ENCODE peak calls at places on chromosome 19, in five cellular contexts. V is K562, O is HepG2, L is SK-N-SH, A is GM12878. J is an unnamed sample.

GRCh38 chr19:51799311-51799997 is 4.5 kb downstream of the FPR3 start:
- DNase-seq in V (peak), O (peak), L (peak), A (no peak), J (no peak)

GRCh38 chr19:19538767-19539166 is 702 bp downstream of the CILP2 start:
- DNase-seq in V (no peak), O (no peak), L (no peak), A (no peak), J (no peak)

GRCh38 chr19:34217952-34218817 is 36.2 kb upstream of the GARRE1 start:
- DNase-seq in V (peak), O (no peak), L (peak), A (peak), J (peak)

GRCh38 chr19:33524024-33524664 is 2.6 kb upstream of the PEPD start:
- DNase-seq in V (no peak), O (no peak), L (no peak), A (no peak), J (no peak)

GRCh38 chr19:55484571-55485438 is at the start of gene NAT14:
- DNase-seq in V (peak), O (peak), L (peak), A (no peak), J (peak)

GRCh38 chr19:52603558-52604207 is 33.6 kb downstream of the ZNF701 start:
- DNase-seq in V (no peak), O (no peak), L (no peak), A (no peak), J (no peak)

GRCh38 chr19:43644181-43644580 is 4.5 kb upstream of the CADM4 start:
- DNase-seq in V (no peak), O (no peak), L (no peak), A (no peak), J (no peak)

GRCh38 chr19:35713904-35714440 is 3.8 kb upstream of the KMT2B start:
- DNase-seq in V (no peak), O (no peak), L (no peak), A (no peak), J (no peak)

GRCh38 chr19:33208904-33209843 is 15.0 kb downstream of the LRP3 start:
- DNase-seq in V (no peak), O (no peak), L (peak), A (no peak), J (no peak)

GRCh38 chr19:41223431-41224234 is 4.6 kb downstream of the AXL start:
- DNase-seq in V (no peak), O (peak), L (no peak), A (no peak), J (no peak)

GRCh38 chr19:52190679-52191293 is 934 bp downstream of the PPP2R1A start:
- DNase-seq in V (no peak), O (no peak), L (peak), A (no peak), J (peak)

GRCh38 chr19:53927745-53928144 is 18.7 kb downstream of the CACNG7 start:
- DNase-seq in V (peak), O (peak), L (no peak), A (no peak), J (peak)
- TF ChIP-seq FOXM1 in V (no peak), O (no peak), L (no peak), A (no peak), J (no peak)

GRCh38 chr19:17510220-17510993 is 1.0 kb upstream of the PGLS start:
- DNase-seq in V (no peak), O (no peak), L (no peak), A (no peak), J (no peak)
- TF ChIP-seq FOXM1 in V (no peak), O (no peak), L (no peak), A (no peak), J (no peak)

GRCh38 chr19:46903458-46903857 is 42.7 kb downstream of the ARHGAP35 start:
- DNase-seq in V (no peak), O (no peak), L (no peak), A (no peak), J (no peak)
- TF ChIP-seq FOXM1 in V (no peak), O (no peak), L (no peak), A (no peak), J (no peak)

DNA sequence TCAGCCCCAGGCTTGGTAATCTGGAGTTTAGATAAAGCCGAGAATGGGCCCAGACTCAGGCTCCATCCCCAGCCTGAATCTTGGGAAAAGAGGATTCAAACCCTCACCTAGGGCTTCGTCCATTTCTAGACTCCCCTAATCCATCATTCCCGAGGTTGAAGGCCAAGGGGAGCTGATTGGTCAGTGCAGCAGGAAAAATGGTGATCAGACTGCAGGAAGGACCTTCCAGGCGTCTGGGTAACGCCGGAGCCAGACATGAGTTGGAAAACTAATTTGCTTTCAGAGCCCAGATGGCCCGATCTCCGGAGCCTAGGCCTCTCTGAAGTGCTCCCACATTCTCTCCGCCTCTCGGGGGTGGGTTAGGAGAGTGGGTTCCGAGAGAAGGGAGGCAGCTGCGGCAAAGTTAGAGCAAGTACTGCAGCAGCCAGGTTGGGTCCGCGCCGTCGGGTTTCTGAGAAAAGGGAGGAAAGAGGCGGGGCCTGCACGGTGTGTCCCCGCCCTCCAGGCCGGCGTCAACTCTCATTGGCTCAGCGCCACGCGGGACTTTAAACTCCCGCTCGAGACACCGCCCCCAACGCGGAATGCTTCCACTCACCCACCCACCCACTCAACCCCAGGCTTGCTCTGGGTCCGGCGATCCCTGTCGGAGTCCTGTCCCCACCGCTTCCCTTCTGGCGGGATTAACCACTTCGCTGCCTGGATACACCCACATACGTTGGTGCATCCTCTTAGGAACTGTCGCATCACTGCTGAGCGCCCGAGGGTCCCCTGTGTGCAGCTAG is 788 bp upstream of the RTBDN start:
- DNase-seq in V (peak), O (no peak), L (peak), A (no peak), J (peak)
- TF ChIP-seq FOXM1 in V (no peak), O (no peak), L (no peak), A (no peak), J (no peak)

GRCh38 chr19:28841531-28841930 is 371.4 kb downstream of the UQCRFS1 start:
- DNase-seq in V (no peak), O (no peak), L (no peak), A (no peak), J (no peak)

GRCh38 chr19:28847468-28847867 is 365.5 kb downstream of the UQCRFS1 start:
- DNase-seq in V (no peak), O (no peak), L (no peak), A (no peak), J (no peak)

GRCh38 chr19:28840891-28841290 is 372.1 kb downstream of the UQCRFS1 start:
- DNase-seq in V (no peak), O (no peak), L (no peak), A (no peak), J (no peak)

GRCh38 chr19:28843771-28844492 is 369.0 kb downstream of the UQCRFS1 start:
- DNase-seq in V (no peak), O (no peak), L (no peak), A (no peak), J (no peak)

DNA sequence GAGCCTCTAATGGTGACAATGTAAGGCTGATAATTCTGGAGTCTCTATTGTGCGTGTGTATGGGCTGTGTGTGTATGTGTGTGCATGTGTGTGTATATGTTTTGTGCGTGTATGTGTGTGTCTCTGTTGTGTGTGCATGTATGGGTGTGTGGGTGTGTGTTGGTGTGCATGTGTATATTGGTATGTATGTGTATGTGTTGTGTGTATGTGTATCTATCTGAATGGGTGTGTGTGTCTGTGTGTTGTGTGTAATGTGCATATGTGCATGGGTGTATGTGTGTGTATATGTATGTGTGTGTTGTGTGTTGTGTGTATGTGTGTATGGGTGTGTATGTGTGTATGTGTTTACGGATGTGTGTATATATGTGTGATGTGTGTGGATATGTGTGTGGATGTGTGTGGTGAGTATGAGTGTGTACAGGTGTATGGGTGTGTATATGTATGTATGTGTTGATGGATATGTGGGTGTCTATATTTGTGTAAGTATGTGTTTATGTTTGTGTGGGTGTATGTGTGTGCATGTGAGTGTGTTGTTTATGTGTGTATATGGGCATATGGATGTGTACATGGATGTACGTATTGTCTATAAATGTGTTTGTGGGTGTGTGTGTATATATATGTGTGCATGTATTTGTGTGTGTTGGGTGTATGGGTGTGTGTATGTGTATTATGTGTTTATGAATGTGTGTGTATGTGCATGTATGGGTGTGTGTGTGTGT is 366.7 kb downstream of the UQCRFS1 start:
- DNase-seq in V (no peak), O (no peak), L (no peak), A (no peak), J (no peak)
- TF ChIP-seq FOXM1 in V (no peak), O (no peak), L (no peak), A (no peak), J (no peak)

DNA sequence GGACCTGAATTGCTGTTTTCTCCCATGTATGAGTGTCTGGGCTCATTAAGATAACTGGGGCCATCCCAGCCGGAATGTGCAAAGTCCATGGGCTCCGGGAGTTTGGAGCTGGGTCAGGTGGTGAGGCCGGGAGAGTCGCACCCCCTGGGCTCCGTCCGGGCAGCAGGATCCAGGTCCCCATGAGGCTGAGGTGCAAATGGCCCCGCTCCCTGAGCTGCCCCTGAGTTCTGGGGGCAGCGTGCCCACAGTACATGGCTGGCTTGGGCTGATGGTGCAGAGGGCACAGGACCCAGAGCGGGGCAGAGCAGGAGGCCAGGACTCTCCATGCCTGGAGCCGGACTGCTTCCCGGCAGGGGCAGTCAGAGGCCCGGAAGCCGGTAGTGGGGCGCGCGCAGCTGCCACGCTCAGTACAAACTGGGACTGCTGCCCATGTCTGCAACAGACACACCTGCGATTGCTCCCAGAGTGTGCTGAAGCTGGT is 136.0 kb downstream of the KDM4B start:
- DNase-seq in V (no peak), O (peak), L (no peak), A (no peak), J (no peak)
- TF ChIP-seq FOXM1 in V (no peak), O (no peak), L (no peak), A (no peak), J (no peak)

GRCh38 chr19:45971260-45971902 is 2.3 kb downstream of the NOVA2 start:
- DNase-seq in V (no peak), O (no peak), L (no peak), A (no peak), J (no peak)
- TF ChIP-seq FOXM1 in V (no peak), O (no peak), L (no peak), A (no peak), J (no peak)

GRCh38 chr19:1514986-1515721 is 2.3 kb upstream of the ADAMTSL5 start:
- DNase-seq in V (no peak), O (no peak), L (no peak), A (no peak), J (no peak)

GRCh38 chr19:1511989-1512338 is 855 bp downstream of the ADAMTSL5 start:
- DNase-seq in V (no peak), O (no peak), L (no peak), A (no peak), J (no peak)

GRCh38 chr19:1512671-1513491 is at the start of gene ADAMTSL5:
- DNase-seq in V (peak), O (peak), L (peak), A (no peak), J (peak)

GRCh38 chr19:1514295-1514661 is 1.5 kb upstream of the ADAMTSL5 start:
- DNase-seq in V (no peak), O (no peak), L (no peak), A (no peak), J (no peak)

DNA sequence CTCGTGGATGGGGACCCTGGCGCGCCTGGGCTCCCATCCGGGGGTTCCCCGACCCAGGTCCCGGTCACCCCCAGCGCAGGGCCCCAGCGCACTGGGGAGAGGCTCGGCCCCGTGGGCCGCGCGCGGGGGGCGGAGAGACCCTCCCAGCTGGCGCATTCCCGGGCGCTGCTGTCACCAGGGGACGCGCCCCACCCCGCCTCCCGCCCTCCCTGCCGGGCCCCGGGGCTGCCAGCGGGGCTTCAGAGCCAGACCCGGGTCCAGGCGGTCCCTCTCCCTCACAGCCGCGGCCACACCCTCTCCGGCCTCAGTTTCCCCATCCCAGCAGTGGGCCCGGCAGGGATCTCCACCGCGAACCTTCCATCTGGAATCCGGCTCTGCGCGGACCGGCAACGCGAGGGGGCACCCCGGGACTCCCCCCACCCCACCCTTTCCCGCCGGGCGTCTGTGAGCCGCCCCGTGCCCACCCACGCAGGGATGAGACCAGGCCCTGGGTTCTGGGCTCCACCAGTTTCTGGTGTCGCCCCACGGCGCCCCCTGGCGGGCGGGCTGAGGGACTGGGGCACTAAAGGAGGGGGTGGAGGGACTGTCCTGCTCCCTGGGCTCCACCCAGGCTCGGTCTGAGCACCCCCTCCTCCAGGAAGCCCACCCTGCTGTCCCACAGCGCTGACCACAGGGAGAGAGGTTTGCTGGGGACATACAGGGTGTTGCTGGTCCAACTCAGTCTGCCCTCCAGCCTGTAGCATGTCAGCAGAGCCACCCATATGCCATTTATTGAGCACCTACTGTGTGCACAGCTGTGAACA is 874 bp upstream of the ADAMTSL5 start:
- DNase-seq in V (peak), O (no peak), L (peak), A (no peak), J (peak)
- TF ChIP-seq FOXM1 in V (no peak), O (no peak), L (no peak), A (peak), J (no peak)

GRCh38 chr19:13066231-13066630 is 36.4 kb downstream of the LYL1 start:
- DNase-seq in V (no peak), O (no peak), L (no peak), A (no peak), J (no peak)

GRCh38 chr19:13066933-13067831 is 35.5 kb downstream of the LYL1 start:
- DNase-seq in V (no peak), O (no peak), L (no peak), A (no peak), J (no peak)

GRCh38 chr19:13069415-13070369 is 33.0 kb downstream of the LYL1 start:
- DNase-seq in V (peak), O (no peak), L (peak), A (no peak), J (no peak)

GRCh38 chr19:13070425-13071140 is 32.1 kb downstream of the LYL1 start:
- DNase-seq in V (no peak), O (no peak), L (no peak), A (no peak), J (no peak)

DNA sequence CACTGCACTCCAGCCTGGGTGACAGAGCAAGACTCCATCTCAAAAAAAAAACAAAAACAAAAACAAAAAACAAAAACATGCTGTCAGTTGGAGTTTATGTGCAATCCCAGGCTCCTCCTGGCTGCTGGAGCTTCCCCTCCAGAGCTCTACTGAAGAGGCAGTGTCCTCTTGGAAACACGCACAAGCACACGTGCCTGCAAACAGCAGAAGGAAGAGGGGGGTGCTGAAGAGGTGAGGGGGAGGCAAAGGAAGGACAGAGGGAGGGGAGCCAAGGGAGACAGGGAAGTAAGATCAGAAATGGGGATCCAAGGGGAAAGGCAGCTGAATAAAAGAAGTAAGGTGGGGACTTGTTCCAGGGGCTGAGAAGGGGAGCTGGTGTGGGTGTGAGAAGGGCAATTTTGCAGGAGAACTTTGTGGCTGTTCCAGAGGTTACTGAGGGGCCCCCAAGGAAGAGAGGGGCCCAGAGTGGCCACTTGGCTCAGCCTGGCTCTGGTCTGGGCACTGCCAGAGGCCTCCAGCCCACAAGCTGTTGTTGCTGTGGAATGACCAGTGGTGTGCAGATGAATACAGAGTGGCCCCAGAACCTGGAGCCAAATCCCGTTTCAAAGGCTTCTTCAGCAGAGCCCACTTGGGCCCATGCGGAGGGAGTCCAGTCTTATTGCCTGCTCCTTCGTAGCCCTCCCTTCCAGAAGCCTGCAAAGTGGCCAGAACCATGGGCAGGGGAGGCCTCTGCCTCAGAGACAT is 34.4 kb downstream of the LYL1 start:
- DNase-seq in V (no peak), O (no peak), L (no peak), A (no peak), J (no peak)
- TF ChIP-seq FOXM1 in V (no peak), O (no peak), L (no peak), A (no peak), J (no peak)